ENCODE peak calls at places on chromosomes 7 and 10, in four cellular contexts. V is A549, S is K562, C is HepG2. Z is an unnamed sample.

GRCh38 chr10:17483079-17483478 is 28.7 kb upstream of the ST8SIA6 start:
- DNase-seq in V (no peak), S (no peak), C (no peak), Z (no peak)

GRCh38 chr7:148318092-148318756 is 272.3 kb upstream of the C7orf33 start:
- DNase-seq in V (no peak), S (no peak), C (no peak), Z (peak)

GRCh38 chr10:102302611-102303010 is 57.3 kb downstream of the GBF1 start:
- DNase-seq in V (no peak), S (no peak), C (no peak), Z (no peak)

GRCh38 chr10:97546441-97547340 is 25.9 kb upstream of the ANKRD2 start:
- DNase-seq in V (no peak), S (no peak), C (no peak), Z (no peak)

GRCh38 chr7:35415411-35415822 is 161.5 kb upstream of the TBX20 start:
- DNase-seq in V (no peak), S (no peak), C (no peak), Z (no peak)

GRCh38 chr10:29555746-29556481 is 78.9 kb downstream of the SVIL start:
- DNase-seq in V (no peak), S (no peak), C (no peak), Z (no peak)

GRCh38 chr10:116274141-116274861 is 1.3 kb upstream of the GFRA1 start:
- DNase-seq in V (peak), S (no peak), C (no peak), Z (peak)

GRCh38 chr7:50706469-50706937 is 76.2 kb downstream of the GRB10 start:
- DNase-seq in V (no peak), S (no peak), C (no peak), Z (no peak)

GRCh38 chr10:60495357-60495756 is 105.7 kb upstream of the ANK3 start:
- DNase-seq in V (no peak), S (no peak), C (no peak), Z (no peak)

GRCh38 chr10:78934499-78934898 is 134.3 kb upstream of the ZMIZ1 start:
- DNase-seq in V (no peak), S (no peak), C (no peak), Z (no peak)

GRCh38 chr7:102220929-102221850 is 65.5 kb upstream of the SH2B2 start:
- DNase-seq in V (no peak), S (no peak), C (no peak), Z (no peak)

GRCh38 chr7:43674559-43675436 is 54.5 kb downstream of the COA1 start:
- DNase-seq in V (peak), S (peak), C (peak), Z (no peak)

GRCh38 chr7:98280791-98281756 is at the start of gene BRI3:
- DNase-seq in V (peak), S (peak), C (peak), Z (peak)

GRCh38 chr10:3774814-3775670 is 10.0 kb downstream of the KLF6 start:
- DNase-seq in V (no peak), S (peak), C (no peak), Z (no peak)
- TF ChIP-seq HMGXB4 in V (peak), S (no peak), C (no peak), Z (no peak)

DNA sequence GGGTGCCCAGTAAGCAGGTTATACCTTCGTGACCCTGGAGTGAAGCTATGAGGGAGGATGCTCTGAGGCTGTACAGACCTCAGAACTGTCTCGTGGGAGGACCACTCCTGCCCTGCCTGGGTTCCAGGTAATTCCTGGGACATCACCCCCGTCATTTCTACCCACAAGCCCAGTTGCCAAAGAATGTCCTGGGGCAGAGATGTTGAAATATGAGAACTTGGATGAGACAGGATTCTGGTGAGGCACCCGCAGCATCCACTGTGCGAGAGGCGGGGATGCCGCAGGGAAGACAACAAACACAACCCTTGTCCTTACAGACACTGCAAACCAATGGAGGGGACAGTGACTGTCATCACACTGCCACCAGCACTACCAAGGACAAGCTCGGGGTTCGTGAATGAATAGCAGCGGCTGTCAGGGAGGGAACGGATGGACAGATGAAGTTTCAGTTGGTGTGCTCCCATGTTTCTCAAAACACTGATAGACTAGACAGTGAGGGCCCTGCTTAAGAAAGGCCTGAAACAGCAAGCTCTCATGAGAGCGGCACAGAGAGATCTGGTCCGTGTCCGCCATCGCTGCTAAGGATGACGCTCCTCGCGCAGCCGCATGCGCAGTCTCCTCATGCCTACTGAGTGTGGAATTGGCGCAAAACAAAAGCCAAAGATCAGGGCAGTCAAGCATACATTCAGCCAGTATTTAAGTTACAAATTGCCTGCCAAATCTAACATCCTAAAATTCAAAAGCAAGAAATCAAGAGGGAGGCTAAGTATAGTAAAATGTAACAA is 82.0 kb upstream of the RHEB start:
- DNase-seq in V (no peak), S (no peak), C (no peak), Z (no peak)
- TF ChIP-seq HMGXB4 in V (no peak), S (no peak), C (no peak), Z (no peak)

DNA sequence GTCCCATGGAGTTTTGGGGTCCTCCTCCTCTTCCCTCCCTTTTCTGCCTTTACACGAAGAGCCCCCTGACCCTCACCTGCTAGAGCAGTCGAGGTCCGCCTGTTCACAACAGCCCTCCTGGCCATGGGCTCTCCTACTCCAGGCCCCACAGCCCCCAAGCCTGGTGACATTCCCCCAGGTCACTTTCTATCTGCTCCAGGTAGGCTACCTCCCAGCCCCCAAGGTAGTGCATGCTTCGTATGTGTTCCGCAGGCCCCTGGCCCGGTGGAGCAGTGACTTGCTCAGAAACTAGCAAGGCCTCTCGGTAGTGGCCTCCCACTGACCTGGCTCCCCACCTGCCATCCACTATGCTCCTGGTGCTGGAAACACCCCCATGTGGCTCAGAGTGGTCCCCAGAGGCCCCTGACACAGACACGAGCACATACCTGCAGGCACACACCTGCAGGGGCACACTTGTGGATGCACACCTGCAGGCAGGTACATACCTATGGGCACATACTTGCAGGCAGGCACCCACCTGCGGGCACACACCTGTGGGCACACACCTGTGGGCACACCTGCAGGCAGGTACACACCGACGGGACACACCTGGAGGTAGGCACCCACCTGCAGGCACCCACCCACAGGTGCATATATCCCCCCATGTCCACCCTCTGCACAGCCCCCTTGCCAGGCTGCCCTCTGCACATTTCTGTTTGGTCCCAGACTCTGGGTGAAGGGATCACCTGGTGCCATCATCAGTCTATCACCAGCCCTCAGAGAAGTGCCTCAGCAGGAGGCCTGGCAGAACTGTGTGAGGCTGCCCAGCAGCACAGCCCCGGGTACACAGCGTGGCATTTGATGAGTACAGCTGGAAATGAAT is 322.5 kb downstream of the PTPRN2 start:
- DNase-seq in V (no peak), S (no peak), C (no peak), Z (peak)
- TF ChIP-seq HMGXB4 in V (no peak), S (no peak), C (no peak), Z (no peak)

DNA sequence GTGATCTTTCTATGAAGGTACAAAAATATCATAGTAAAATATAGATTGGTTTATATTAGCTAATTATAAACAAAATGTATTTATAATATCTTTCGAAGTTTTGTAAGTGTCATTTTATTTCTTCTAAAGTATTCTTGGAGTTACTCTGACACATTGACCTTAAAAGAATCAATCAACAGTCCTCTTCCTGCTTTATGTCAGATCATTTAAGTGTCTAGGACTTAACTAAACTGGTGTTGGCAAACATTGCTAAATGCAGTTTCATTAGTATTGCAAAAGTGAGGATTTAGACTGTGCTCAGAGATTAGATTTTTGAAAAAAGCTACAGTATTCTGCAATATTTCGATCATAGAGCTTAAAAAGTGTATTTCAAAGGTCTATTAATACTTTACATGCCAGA is 10.3 kb downstream of the GLCCI1 start:
- DNase-seq in V (no peak), S (no peak), C (no peak), Z (no peak)
- TF ChIP-seq HMGXB4 in V (no peak), S (no peak), C (no peak), Z (no peak)

GRCh38 chr7:157577061-157577460 is 240.3 kb downstream of the DNAJB6 start:
- DNase-seq in V (no peak), S (no peak), C (no peak), Z (no peak)

GRCh38 chr7:157575777-157576176 is 239.0 kb downstream of the DNAJB6 start:
- DNase-seq in V (no peak), S (no peak), C (no peak), Z (no peak)

GRCh38 chr7:157576415-157576814 is 239.6 kb downstream of the DNAJB6 start:
- DNase-seq in V (no peak), S (peak), C (no peak), Z (peak)

GRCh38 chr7:157579425-157579824 is 242.6 kb downstream of the DNAJB6 start:
- DNase-seq in V (no peak), S (no peak), C (no peak), Z (peak)

DNA sequence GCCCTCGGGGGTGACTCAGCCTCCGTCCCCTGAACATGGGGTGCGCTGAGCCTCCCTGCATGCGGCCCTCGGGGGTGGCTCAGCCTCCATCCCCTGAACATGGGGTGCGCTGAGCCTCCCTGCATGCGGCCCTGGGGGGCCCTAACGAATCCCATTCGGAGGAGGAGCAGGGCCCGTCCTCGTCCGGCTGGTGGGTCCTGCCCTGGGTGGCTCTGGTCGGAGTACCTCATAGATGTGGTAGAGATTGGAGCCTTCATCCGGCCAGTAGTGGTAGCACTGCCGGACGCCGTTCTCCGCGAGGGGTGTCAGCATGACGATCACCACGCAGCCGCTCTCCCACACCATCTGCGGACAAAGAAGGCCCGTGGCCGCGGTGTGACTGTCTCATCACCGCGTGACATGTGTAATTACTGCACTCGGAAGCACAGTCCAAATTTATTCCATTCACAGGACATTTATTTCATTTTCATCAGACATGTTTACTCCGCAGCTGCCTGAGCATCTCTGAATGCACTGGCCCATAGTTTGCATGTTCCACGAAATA is 241.1 kb downstream of the DNAJB6 start:
- DNase-seq in V (no peak), S (no peak), C (no peak), Z (peak)
- TF ChIP-seq HMGXB4 in V (no peak), S (no peak), C (no peak), Z (no peak)

DNA sequence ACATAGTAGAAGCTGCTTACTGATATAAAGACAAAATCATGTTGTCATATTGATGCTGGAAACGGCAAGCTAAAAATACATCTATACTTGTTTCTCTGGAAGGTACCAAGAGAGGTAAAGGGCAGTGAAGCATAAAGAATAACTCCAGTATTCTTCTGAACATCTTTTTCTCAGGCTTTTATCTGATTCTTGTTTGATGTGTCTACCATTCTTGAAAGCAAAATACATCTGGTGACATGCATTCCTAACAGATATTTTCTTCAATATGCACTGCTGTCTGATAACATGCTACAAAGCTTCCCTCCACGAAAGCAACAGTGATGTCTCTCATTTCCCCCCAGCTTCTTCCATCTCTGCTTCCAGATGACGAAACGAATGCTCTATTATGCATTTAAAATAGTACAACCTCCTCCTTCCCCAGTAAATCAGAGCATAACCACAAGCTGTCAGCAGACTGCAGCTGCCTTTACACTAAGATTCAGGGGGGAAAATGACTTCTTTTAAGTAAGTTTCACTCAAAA is 100.8 kb downstream of the ARHGAP21 start:
- DNase-seq in V (no peak), S (no peak), C (no peak), Z (no peak)
- TF ChIP-seq HMGXB4 in V (no peak), S (no peak), C (no peak), Z (no peak)

GRCh38 chr7:85025312-85025756 is 161.5 kb downstream of the SEMA3D start:
- DNase-seq in V (no peak), S (no peak), C (no peak), Z (no peak)
- TF ChIP-seq HMGXB4 in V (no peak), S (no peak), C (no peak), Z (no peak)

GRCh38 chr7:39270018-39270417 is 292.3 kb downstream of the POU6F2 start:
- DNase-seq in V (no peak), S (no peak), C (no peak), Z (no peak)

GRCh38 chr7:39272111-39272510 is 294.1 kb upstream of the YAE1 start:
- DNase-seq in V (no peak), S (no peak), C (no peak), Z (no peak)

GRCh38 chr7:39269034-39269433 is 291.3 kb downstream of the POU6F2 start:
- DNase-seq in V (no peak), S (no peak), C (no peak), Z (no peak)

GRCh38 chr7:39272676-39273075 is 293.5 kb upstream of the YAE1 start:
- DNase-seq in V (no peak), S (no peak), C (no peak), Z (no peak)

DNA sequence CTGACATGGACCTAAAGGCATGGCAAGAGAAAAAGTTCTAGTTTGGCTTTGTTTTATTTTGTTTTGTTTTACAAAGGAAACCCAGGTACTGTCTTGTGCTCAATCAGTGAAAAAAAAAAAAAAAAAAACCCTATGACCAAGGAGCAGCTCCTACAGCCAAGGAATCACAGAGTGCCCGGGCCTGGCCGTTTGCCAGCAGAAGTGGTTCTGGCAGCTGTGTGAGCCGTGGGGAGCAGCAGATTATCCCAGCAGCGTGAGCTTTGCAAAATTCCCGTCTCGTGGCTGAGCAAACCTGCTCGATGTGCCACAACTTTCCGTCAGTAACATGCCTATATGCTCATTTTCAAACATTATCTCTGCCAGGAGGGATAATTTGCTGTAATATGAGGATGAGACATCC is 293.7 kb downstream of the POU6F2 start:
- DNase-seq in V (no peak), S (no peak), C (no peak), Z (peak)
- TF ChIP-seq HMGXB4 in V (no peak), S (no peak), C (no peak), Z (no peak)

DNA sequence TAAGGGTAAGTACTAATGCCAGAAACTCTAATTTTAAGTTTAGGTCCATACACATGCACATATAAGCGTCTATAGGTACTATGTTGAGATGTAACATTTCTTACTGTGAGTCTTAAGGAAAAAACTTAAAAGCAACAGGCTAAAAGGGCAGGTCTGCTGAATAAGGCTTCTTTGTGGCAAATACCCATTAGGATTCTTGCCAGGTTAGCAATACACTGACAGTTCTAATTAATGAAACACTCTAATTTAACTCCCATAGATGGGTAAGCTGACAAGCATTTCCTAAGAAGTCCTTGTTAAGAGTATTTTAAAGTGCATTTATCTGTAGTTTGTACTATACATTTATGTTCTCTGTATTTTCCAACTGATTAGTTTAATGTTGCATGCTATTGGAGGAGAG is 14.0 kb downstream of the SCRN1 start:
- DNase-seq in V (no peak), S (no peak), C (no peak), Z (no peak)
- TF ChIP-seq HMGXB4 in V (no peak), S (no peak), C (no peak), Z (no peak)